ENCODE peak calls at places on chromosomes 4 and X, in eight cellular contexts. One of them, this sample, is unnamed.

GRCh38 chr4:92101609-92102231 is 202.0 kb upstream of the GRID2 start:
- DNase-seq in posterior cingulate gyrus: no peak
- DNase-seq in cardiac muscle cell: no peak
- DNase-seq in naive B cell: no peak
- DNase-seq in globus pallidus: no peak
- DNase-seq in stimulated activated CD4-positive, alpha-beta T cell treated with anti-CD3 and anti-CD28 coated beads, Interleukin-1b, Interleukin-23, amount 100 ng/mL, for 1 hour: no peak
- DNase-seq in NCI-H2081: no peak
- DNase-seq in immature natural killer cell: no peak
- DNase-seq in this sample: no peak

GRCh38 chrX:35040871-35041270 is 98.3 kb downstream of the FAM47B start:
- DNase-seq in NCI-H2081: no peak
- DNase-seq in cardiac muscle cell: no peak
- DNase-seq in naive B cell: no peak
- DNase-seq in globus pallidus: no peak
- DNase-seq in posterior cingulate gyrus: no peak
- DNase-seq in stimulated activated CD4-positive, alpha-beta T cell treated with anti-CD3 and anti-CD28 coated beads, Interleukin-1b, Interleukin-23, amount 100 ng/mL, for 1 hour: no peak
- DNase-seq in immature natural killer cell: no peak
- DNase-seq in this sample: no peak

GRCh38 chr4:76060506-76060905 is 14.0 kb upstream of the ART3 start:
- DNase-seq in stimulated activated CD4-positive, alpha-beta T cell treated with anti-CD3 and anti-CD28 coated beads, Interleukin-1b, Interleukin-23, amount 100 ng/mL, for 1 hour: no peak
- DNase-seq in globus pallidus: no peak
- DNase-seq in NCI-H2081: no peak
- DNase-seq in posterior cingulate gyrus: no peak
- DNase-seq in naive B cell: no peak
- DNase-seq in immature natural killer cell: no peak
- DNase-seq in cardiac muscle cell: no peak
- DNase-seq in this sample: no peak

GRCh38 chrX:148193759-148194158 is 212.6 kb downstream of the FMR1NB start:
- DNase-seq in naive B cell: no peak
- DNase-seq in cardiac muscle cell: no peak
- DNase-seq in NCI-H2081: no peak
- DNase-seq in globus pallidus: no peak
- DNase-seq in immature natural killer cell: no peak
- DNase-seq in posterior cingulate gyrus: no peak
- DNase-seq in stimulated activated CD4-positive, alpha-beta T cell treated with anti-CD3 and anti-CD28 coated beads, Interleukin-1b, Interleukin-23, amount 100 ng/mL, for 1 hour: no peak
- DNase-seq in this sample: no peak

GRCh38 chrX:100662791-100663190 is 18.8 kb downstream of the SRPX2 start:
- DNase-seq in naive B cell: no peak
- DNase-seq in stimulated activated CD4-positive, alpha-beta T cell treated with anti-CD3 and anti-CD28 coated beads, Interleukin-1b, Interleukin-23, amount 100 ng/mL, for 1 hour: no peak
- DNase-seq in posterior cingulate gyrus: no peak
- DNase-seq in immature natural killer cell: no peak
- DNase-seq in NCI-H2081: no peak
- DNase-seq in cardiac muscle cell: no peak
- DNase-seq in globus pallidus: no peak
- DNase-seq in this sample: no peak

GRCh38 chr4:45985038-45985437 is 138.8 kb downstream of the GABRG1 start:
- DNase-seq in immature natural killer cell: no peak
- DNase-seq in stimulated activated CD4-positive, alpha-beta T cell treated with anti-CD3 and anti-CD28 coated beads, Interleukin-1b, Interleukin-23, amount 100 ng/mL, for 1 hour: no peak
- DNase-seq in posterior cingulate gyrus: no peak
- DNase-seq in naive B cell: no peak
- DNase-seq in NCI-H2081: no peak
- DNase-seq in globus pallidus: no peak
- DNase-seq in cardiac muscle cell: no peak
- DNase-seq in this sample: no peak

GRCh38 chrX:42694260-42694815 is 83.6 kb downstream of the PPP1R2C start:
- DNase-seq in naive B cell: no peak
- DNase-seq in cardiac muscle cell: no peak
- DNase-seq in posterior cingulate gyrus: peak
- DNase-seq in NCI-H2081: no peak
- DNase-seq in globus pallidus: no peak
- DNase-seq in stimulated activated CD4-positive, alpha-beta T cell treated with anti-CD3 and anti-CD28 coated beads, Interleukin-1b, Interleukin-23, amount 100 ng/mL, for 1 hour: no peak
- DNase-seq in immature natural killer cell: no peak
- DNase-seq in this sample: no peak

GRCh38 chr4:63524764-63525163 is 884.5 kb downstream of the TECRL start:
- DNase-seq in posterior cingulate gyrus: no peak
- DNase-seq in cardiac muscle cell: no peak
- DNase-seq in globus pallidus: no peak
- DNase-seq in stimulated activated CD4-positive, alpha-beta T cell treated with anti-CD3 and anti-CD28 coated beads, Interleukin-1b, Interleukin-23, amount 100 ng/mL, for 1 hour: no peak
- DNase-seq in NCI-H2081: no peak
- DNase-seq in immature natural killer cell: no peak
- DNase-seq in naive B cell: no peak
- DNase-seq in this sample: no peak

GRCh38 chr4:48033825-48034413 is 17.3 kb downstream of the NIPAL1 start:
- DNase-seq in NCI-H2081: peak
- DNase-seq in stimulated activated CD4-positive, alpha-beta T cell treated with anti-CD3 and anti-CD28 coated beads, Interleukin-1b, Interleukin-23, amount 100 ng/mL, for 1 hour: no peak
- DNase-seq in naive B cell: peak
- DNase-seq in globus pallidus: no peak
- DNase-seq in cardiac muscle cell: no peak
- DNase-seq in immature natural killer cell: peak
- DNase-seq in posterior cingulate gyrus: no peak
- DNase-seq in this sample: no peak

GRCh38 chr4:133320576-133321170 is 171.6 kb downstream of the PCDH10 start:
- DNase-seq in naive B cell: no peak
- DNase-seq in NCI-H2081: peak
- DNase-seq in stimulated activated CD4-positive, alpha-beta T cell treated with anti-CD3 and anti-CD28 coated beads, Interleukin-1b, Interleukin-23, amount 100 ng/mL, for 1 hour: no peak
- DNase-seq in cardiac muscle cell: peak
- DNase-seq in globus pallidus: peak
- DNase-seq in immature natural killer cell: no peak
- DNase-seq in posterior cingulate gyrus: no peak
- DNase-seq in this sample: peak

GRCh38 chr4:146699910-146700309 is 61.2 kb downstream of the POU4F2 start:
- DNase-seq in immature natural killer cell: no peak
- DNase-seq in posterior cingulate gyrus: no peak
- DNase-seq in globus pallidus: no peak
- DNase-seq in cardiac muscle cell: no peak
- DNase-seq in NCI-H2081: no peak
- DNase-seq in naive B cell: no peak
- DNase-seq in stimulated activated CD4-positive, alpha-beta T cell treated with anti-CD3 and anti-CD28 coated beads, Interleukin-1b, Interleukin-23, amount 100 ng/mL, for 1 hour: no peak
- DNase-seq in this sample: no peak

GRCh38 chr4:34791224-34791623 is 1453.1 kb downstream of the ARAP2 start:
- DNase-seq in immature natural killer cell: no peak
- DNase-seq in naive B cell: no peak
- DNase-seq in cardiac muscle cell: no peak
- DNase-seq in globus pallidus: no peak
- DNase-seq in posterior cingulate gyrus: no peak
- DNase-seq in NCI-H2081: no peak
- DNase-seq in stimulated activated CD4-positive, alpha-beta T cell treated with anti-CD3 and anti-CD28 coated beads, Interleukin-1b, Interleukin-23, amount 100 ng/mL, for 1 hour: no peak
- DNase-seq in this sample: no peak

GRCh38 chr4:24840362-24840761 is 45.0 kb downstream of the SOD3 start:
- DNase-seq in immature natural killer cell: no peak
- DNase-seq in posterior cingulate gyrus: no peak
- DNase-seq in NCI-H2081: no peak
- DNase-seq in globus pallidus: peak
- DNase-seq in cardiac muscle cell: no peak
- DNase-seq in naive B cell: no peak
- DNase-seq in stimulated activated CD4-positive, alpha-beta T cell treated with anti-CD3 and anti-CD28 coated beads, Interleukin-1b, Interleukin-23, amount 100 ng/mL, for 1 hour: no peak
- DNase-seq in this sample: no peak

GRCh38 chr4:16544251-16544721 is 318.0 kb upstream of the TAPT1 start:
- DNase-seq in cardiac muscle cell: no peak
- DNase-seq in naive B cell: no peak
- DNase-seq in stimulated activated CD4-positive, alpha-beta T cell treated with anti-CD3 and anti-CD28 coated beads, Interleukin-1b, Interleukin-23, amount 100 ng/mL, for 1 hour: no peak
- DNase-seq in NCI-H2081: no peak
- DNase-seq in immature natural killer cell: no peak
- DNase-seq in posterior cingulate gyrus: no peak
- DNase-seq in globus pallidus: no peak
- DNase-seq in this sample: no peak

GRCh38 chrX:151870603-151871002 is 42.1 kb upstream of the MAGEA4 start:
- DNase-seq in cardiac muscle cell: no peak
- DNase-seq in immature natural killer cell: no peak
- DNase-seq in globus pallidus: no peak
- DNase-seq in posterior cingulate gyrus: no peak
- DNase-seq in stimulated activated CD4-positive, alpha-beta T cell treated with anti-CD3 and anti-CD28 coated beads, Interleukin-1b, Interleukin-23, amount 100 ng/mL, for 1 hour: no peak
- DNase-seq in NCI-H2081: no peak
- DNase-seq in naive B cell: no peak
- DNase-seq in this sample: no peak

GRCh38 chr4:182155806-182156205 is 87.4 kb upstream of the TENM3 start:
- DNase-seq in stimulated activated CD4-positive, alpha-beta T cell treated with anti-CD3 and anti-CD28 coated beads, Interleukin-1b, Interleukin-23, amount 100 ng/mL, for 1 hour: no peak
- DNase-seq in naive B cell: no peak
- DNase-seq in globus pallidus: no peak
- DNase-seq in cardiac muscle cell: no peak
- DNase-seq in immature natural killer cell: no peak
- DNase-seq in NCI-H2081: no peak
- DNase-seq in posterior cingulate gyrus: no peak
- DNase-seq in this sample: no peak

GRCh38 chr4:34492414-34492813 is 1751.9 kb downstream of the ARAP2 start:
- DNase-seq in stimulated activated CD4-positive, alpha-beta T cell treated with anti-CD3 and anti-CD28 coated beads, Interleukin-1b, Interleukin-23, amount 100 ng/mL, for 1 hour: no peak
- DNase-seq in NCI-H2081: no peak
- DNase-seq in naive B cell: no peak
- DNase-seq in globus pallidus: no peak
- DNase-seq in immature natural killer cell: no peak
- DNase-seq in cardiac muscle cell: no peak
- DNase-seq in posterior cingulate gyrus: no peak
- DNase-seq in this sample: no peak

GRCh38 chr4:105807496-105807895 is 87.8 kb upstream of the NPNT start:
- DNase-seq in cardiac muscle cell: no peak
- DNase-seq in globus pallidus: no peak
- DNase-seq in stimulated activated CD4-positive, alpha-beta T cell treated with anti-CD3 and anti-CD28 coated beads, Interleukin-1b, Interleukin-23, amount 100 ng/mL, for 1 hour: no peak
- DNase-seq in posterior cingulate gyrus: no peak
- DNase-seq in NCI-H2081: no peak
- DNase-seq in immature natural killer cell: no peak
- DNase-seq in naive B cell: no peak
- DNase-seq in this sample: no peak

GRCh38 chr4:20483416-20483815 is 216.8 kb upstream of the PACRGL start:
- DNase-seq in globus pallidus: no peak
- DNase-seq in posterior cingulate gyrus: no peak
- DNase-seq in stimulated activated CD4-positive, alpha-beta T cell treated with anti-CD3 and anti-CD28 coated beads, Interleukin-1b, Interleukin-23, amount 100 ng/mL, for 1 hour: no peak
- DNase-seq in immature natural killer cell: no peak
- DNase-seq in naive B cell: no peak
- DNase-seq in NCI-H2081: no peak
- DNase-seq in cardiac muscle cell: no peak
- DNase-seq in this sample: no peak

GRCh38 chr4:186643501-186644315 is 79.9 kb downstream of the FAT1 start:
- DNase-seq in NCI-H2081: no peak
- DNase-seq in globus pallidus: no peak
- DNase-seq in posterior cingulate gyrus: no peak
- DNase-seq in immature natural killer cell: no peak
- DNase-seq in naive B cell: no peak
- DNase-seq in stimulated activated CD4-positive, alpha-beta T cell treated with anti-CD3 and anti-CD28 coated beads, Interleukin-1b, Interleukin-23, amount 100 ng/mL, for 1 hour: no peak
- DNase-seq in cardiac muscle cell: no peak
- DNase-seq in this sample: no peak

GRCh38 chr4:110587666-110588285 is 35.1 kb downstream of the PITX2 start:
- DNase-seq in naive B cell: no peak
- DNase-seq in immature natural killer cell: no peak
- DNase-seq in cardiac muscle cell: no peak
- DNase-seq in NCI-H2081: no peak
- DNase-seq in stimulated activated CD4-positive, alpha-beta T cell treated with anti-CD3 and anti-CD28 coated beads, Interleukin-1b, Interleukin-23, amount 100 ng/mL, for 1 hour: no peak
- DNase-seq in globus pallidus: no peak
- DNase-seq in posterior cingulate gyrus: no peak
- DNase-seq in this sample: no peak

GRCh38 chrX:155188786-155189185 is 27.5 kb upstream of the VBP1 start:
- DNase-seq in cardiac muscle cell: no peak
- DNase-seq in immature natural killer cell: no peak
- DNase-seq in globus pallidus: no peak
- DNase-seq in stimulated activated CD4-positive, alpha-beta T cell treated with anti-CD3 and anti-CD28 coated beads, Interleukin-1b, Interleukin-23, amount 100 ng/mL, for 1 hour: no peak
- DNase-seq in naive B cell: no peak
- DNase-seq in NCI-H2081: no peak
- DNase-seq in posterior cingulate gyrus: no peak
- DNase-seq in this sample: no peak

GRCh38 chr4:131063878-131064277 is 1967.9 kb downstream of the C4orf33 start:
- DNase-seq in globus pallidus: no peak
- DNase-seq in immature natural killer cell: no peak
- DNase-seq in NCI-H2081: no peak
- DNase-seq in naive B cell: no peak
- DNase-seq in cardiac muscle cell: no peak
- DNase-seq in stimulated activated CD4-positive, alpha-beta T cell treated with anti-CD3 and anti-CD28 coated beads, Interleukin-1b, Interleukin-23, amount 100 ng/mL, for 1 hour: no peak
- DNase-seq in posterior cingulate gyrus: no peak
- DNase-seq in this sample: no peak

GRCh38 chr4:1793940-1794808 is 1.1 kb downstream of the FGFR3 start:
- DNase-seq in immature natural killer cell: no peak
- DNase-seq in posterior cingulate gyrus: no peak
- DNase-seq in globus pallidus: no peak
- DNase-seq in NCI-H2081: no peak
- DNase-seq in naive B cell: no peak
- DNase-seq in cardiac muscle cell: peak
- DNase-seq in stimulated activated CD4-positive, alpha-beta T cell treated with anti-CD3 and anti-CD28 coated beads, Interleukin-1b, Interleukin-23, amount 100 ng/mL, for 1 hour: no peak
- DNase-seq in this sample: no peak

GRCh38 chr4:82652062-82652461 is 90.3 kb upstream of the TMEM150C start:
- DNase-seq in naive B cell: no peak
- DNase-seq in stimulated activated CD4-positive, alpha-beta T cell treated with anti-CD3 and anti-CD28 coated beads, Interleukin-1b, Interleukin-23, amount 100 ng/mL, for 1 hour: no peak
- DNase-seq in NCI-H2081: no peak
- DNase-seq in cardiac muscle cell: no peak
- DNase-seq in globus pallidus: no peak
- DNase-seq in immature natural killer cell: no peak
- DNase-seq in posterior cingulate gyrus: no peak
- DNase-seq in this sample: no peak

GRCh38 chr4:165621983-165622382 is 243.2 kb downstream of the CPE start:
- DNase-seq in naive B cell: no peak
- DNase-seq in cardiac muscle cell: no peak
- DNase-seq in immature natural killer cell: no peak
- DNase-seq in globus pallidus: no peak
- DNase-seq in NCI-H2081: no peak
- DNase-seq in posterior cingulate gyrus: no peak
- DNase-seq in stimulated activated CD4-positive, alpha-beta T cell treated with anti-CD3 and anti-CD28 coated beads, Interleukin-1b, Interleukin-23, amount 100 ng/mL, for 1 hour: no peak
- DNase-seq in this sample: no peak

GRCh38 chrX:17779434-17779833 is 42.1 kb downstream of the SCML1 start:
- DNase-seq in cardiac muscle cell: no peak
- DNase-seq in NCI-H2081: no peak
- DNase-seq in naive B cell: no peak
- DNase-seq in immature natural killer cell: no peak
- DNase-seq in stimulated activated CD4-positive, alpha-beta T cell treated with anti-CD3 and anti-CD28 coated beads, Interleukin-1b, Interleukin-23, amount 100 ng/mL, for 1 hour: no peak
- DNase-seq in globus pallidus: no peak
- DNase-seq in posterior cingulate gyrus: no peak
- DNase-seq in this sample: no peak

GRCh38 chr4:155674669-155675071 is 8.0 kb downstream of the GUCY1A1 start:
- DNase-seq in immature natural killer cell: no peak
- DNase-seq in cardiac muscle cell: no peak
- DNase-seq in naive B cell: no peak
- DNase-seq in stimulated activated CD4-positive, alpha-beta T cell treated with anti-CD3 and anti-CD28 coated beads, Interleukin-1b, Interleukin-23, amount 100 ng/mL, for 1 hour: no peak
- DNase-seq in globus pallidus: no peak
- DNase-seq in posterior cingulate gyrus: no peak
- DNase-seq in NCI-H2081: no peak
- DNase-seq in this sample: no peak

GRCh38 chr4:104494822-104495559 is at the start of gene CXXC4:
- DNase-seq in naive B cell: no peak
- DNase-seq in stimulated activated CD4-positive, alpha-beta T cell treated with anti-CD3 and anti-CD28 coated beads, Interleukin-1b, Interleukin-23, amount 100 ng/mL, for 1 hour: no peak
- DNase-seq in posterior cingulate gyrus: peak
- DNase-seq in immature natural killer cell: peak
- DNase-seq in globus pallidus: peak
- DNase-seq in cardiac muscle cell: peak
- DNase-seq in NCI-H2081: peak
- DNase-seq in this sample: peak

GRCh38 chr4:83207497-83208105 is 77.0 kb downstream of the COQ2 start:
- DNase-seq in NCI-H2081: no peak
- DNase-seq in stimulated activated CD4-positive, alpha-beta T cell treated with anti-CD3 and anti-CD28 coated beads, Interleukin-1b, Interleukin-23, amount 100 ng/mL, for 1 hour: no peak
- DNase-seq in naive B cell: no peak
- DNase-seq in posterior cingulate gyrus: no peak
- DNase-seq in cardiac muscle cell: no peak
- DNase-seq in immature natural killer cell: no peak
- DNase-seq in globus pallidus: no peak
- DNase-seq in this sample: no peak

GRCh38 chr4:168153596-168154440 is 61.5 kb downstream of the ANXA10 start:
- DNase-seq in globus pallidus: peak
- DNase-seq in cardiac muscle cell: peak
- DNase-seq in posterior cingulate gyrus: peak
- DNase-seq in naive B cell: peak
- DNase-seq in immature natural killer cell: peak
- DNase-seq in stimulated activated CD4-positive, alpha-beta T cell treated with anti-CD3 and anti-CD28 coated beads, Interleukin-1b, Interleukin-23, amount 100 ng/mL, for 1 hour: peak
- DNase-seq in NCI-H2081: peak
- DNase-seq in this sample: peak

GRCh38 chr4:19857405-19857804 is 394.3 kb upstream of the SLIT2 start:
- DNase-seq in naive B cell: no peak
- DNase-seq in posterior cingulate gyrus: no peak
- DNase-seq in immature natural killer cell: no peak
- DNase-seq in cardiac muscle cell: no peak
- DNase-seq in globus pallidus: no peak
- DNase-seq in stimulated activated CD4-positive, alpha-beta T cell treated with anti-CD3 and anti-CD28 coated beads, Interleukin-1b, Interleukin-23, amount 100 ng/mL, for 1 hour: no peak
- DNase-seq in NCI-H2081: peak
- DNase-seq in this sample: no peak